ENCODE peak calls at places on chromosomes 6 and 20, in ten cellular contexts. R is activated CD4-positive, alpha-beta T cell treated with anti-CD3 and anti-CD28 coated beads, Interleukin-2, amount 50 U/mL, for 1 hour; Z is central memory CD4-positive, alpha-beta T cell; B is psoas muscle; O is cardiac fibroblast; J is HEK293T; S is SHP77; F is fibroblast of mammary gland; N is OCI-LY7; C is pancreas. M is an unnamed sample.

GRCh38 chr6:11236351-11236750 is 3.9 kb upstream of the NEDD9 start:
- DNase-seq in R (peak), Z (peak), B (no peak), O (peak), J (no peak), S (no peak), F (no peak), N (no peak), C (no peak), M (no peak)

GRCh38 chr6:128696651-128697391 is 176.4 kb upstream of the PTPRK start:
- DNase-seq in R (no peak), Z (no peak), B (no peak), O (peak), J (no peak), S (no peak), F (peak), N (no peak), C (no peak), M (peak)

GRCh38 chr6:152954443-152954842 is 28.4 kb downstream of the FBXO5 start:
- DNase-seq in R (no peak), Z (no peak), B (no peak), O (no peak), J (no peak), S (peak), F (no peak), N (no peak), C (no peak), M (no peak)

GRCh38 chr20:63056236-63057132 is 49.7 kb upstream of the BHLHE23 start:
- DNase-seq in R (peak), Z (peak), B (peak), O (no peak), J (peak), S (peak), F (no peak), N (peak), C (peak), M (no peak)

GRCh38 chr20:39874049-39874893 is 814.8 kb downstream of the MAFB start:
- DNase-seq in R (peak), Z (no peak), B (peak), O (peak), J (peak), S (peak), F (peak), N (peak), C (peak), M (peak)

GRCh38 chr20:51176846-51177245 is 153.9 kb upstream of the KCNG1 start:
- DNase-seq in R (no peak), Z (no peak), B (no peak), O (peak), J (no peak), S (no peak), F (no peak), N (no peak), C (no peak), M (peak)

GRCh38 chr6:138920906-138921305 is 67.1 kb downstream of the REPS1 start:
- DNase-seq in R (no peak), Z (no peak), B (no peak), O (peak), J (no peak), S (no peak), F (no peak), N (no peak), C (no peak), M (no peak)

GRCh38 chr20:19785173-19785799 is 27.2 kb downstream of the RIN2 start:
- DNase-seq in R (no peak), Z (no peak), B (no peak), O (peak), J (no peak), S (no peak), F (peak), N (no peak), C (no peak), M (peak)

GRCh38 chr6:130320908-130321307 is 44.9 kb upstream of the TMEM200A start:
- DNase-seq in R (no peak), Z (no peak), B (no peak), O (no peak), J (no peak), S (no peak), F (peak), N (no peak), C (no peak), M (no peak)

GRCh38 chr20:59598625-59599310 is 5.6 kb upstream of the PHACTR3 start:
- DNase-seq in R (peak), Z (no peak), B (no peak), O (peak), J (peak), S (peak), F (peak), N (peak), C (peak), M (peak)

GRCh38 chr6:130872250-130873095 is 45.3 kb downstream of the SMLR1 start:
- DNase-seq in R (peak), Z (peak), B (peak), O (peak), J (peak), S (peak), F (peak), N (peak), C (peak), M (peak)

GRCh38 chr6:43950206-43950605 is 177.0 kb downstream of the MRPL14 start:
- DNase-seq in R (no peak), Z (no peak), B (no peak), O (no peak), J (no peak), S (no peak), F (no peak), N (no peak), C (no peak), M (no peak)

GRCh38 chr20:43926287-43926686 is 11.6 kb downstream of the TOX2 start:
- DNase-seq in R (no peak), Z (no peak), B (no peak), O (no peak), J (no peak), S (no peak), F (no peak), N (no peak), C (no peak), M (no peak)

GRCh38 chr6:65505736-65506135 is 201.3 kb downstream of the EYS start:
- DNase-seq in R (no peak), Z (no peak), B (no peak), O (no peak), J (peak), S (no peak), F (no peak), N (no peak), C (no peak), M (no peak)

GRCh38 chr6:135938588-135939215 is 87.2 kb downstream of the PDE7B start:
- DNase-seq in R (no peak), Z (no peak), B (peak), O (peak), J (peak), S (no peak), F (peak), N (peak), C (no peak), M (peak)

GRCh38 chr6:80376411-80376810 is 269.9 kb downstream of the BCKDHB start:
- DNase-seq in R (no peak), Z (no peak), B (no peak), O (peak), J (no peak), S (no peak), F (no peak), N (no peak), C (no peak), M (peak)

GRCh38 chr6:163711615-163712568 is 297.4 kb downstream of the QKI start:
- DNase-seq in R (no peak), Z (no peak), B (peak), O (no peak), J (no peak), S (no peak), F (peak), N (peak), C (no peak), M (peak)

GRCh38 chr6:158488065-158488464 is 71.8 kb upstream of the TMEM181 start:
- DNase-seq in R (no peak), Z (no peak), B (no peak), O (peak), J (no peak), S (no peak), F (peak), N (no peak), C (no peak), M (peak)

GRCh38 chr6:147699637-147700036 is 191.1 kb downstream of the SAMD5 start:
- DNase-seq in R (no peak), Z (no peak), B (no peak), O (peak), J (no peak), S (no peak), F (peak), N (no peak), C (no peak), M (peak)

GRCh38 chr20:8362457-8362856 is 230.4 kb downstream of the PLCB1 start:
- DNase-seq in R (no peak), Z (no peak), B (no peak), O (no peak), J (no peak), S (no peak), F (no peak), N (no peak), C (no peak), M (no peak)

M was measured in fibroblast of the aortic adventitia.